ENCODE peak calls at places on chromosomes 7 and 10, in seven cellular contexts. J, H, F, I, B, C and L are unnamed samples.

GRCh38 chr10:75083972-75084833 is 27.3 kb upstream of the SAMD8 start:
- DNase-seq in F (no peak), B (no peak), J (no peak), C (no peak), H (no peak), I (no peak), L (peak; percentile 31)

GRCh38 chr10:63593576-63593975 is 72.4 kb downstream of the REEP3 start:
- DNase-seq in C (peak; percentile 33), I (no peak), J (no peak), F (no peak), H (no peak), B (no peak), L (no peak)

GRCh38 chr10:5563991-5564536 is 39.3 kb downstream of the CALML3 start:
- DNase-seq in F (peak; percentile 54), H (no peak), C (peak; percentile 69), J (peak; percentile 64), B (no peak), I (no peak), L (peak; percentile 91)

GRCh38 chr7:94250124-94250523 is 144.6 kb upstream of the COL1A2 start:
- DNase-seq in B (no peak), J (no peak), I (no peak), C (peak; percentile 19), F (no peak), H (no peak), L (no peak)

GRCh38 chr7:157630301-157630853 is 293.6 kb downstream of the DNAJB6 start:
- DNase-seq in B (no peak), F (peak; percentile 26), C (no peak), H (no peak), I (no peak), J (no peak), L (no peak)

GRCh38 chr10:132832186-132832983 is 46.4 kb upstream of the NKX6-2 start:
- DNase-seq in I (no peak), J (peak; percentile 49), C (no peak), F (no peak), B (no peak), H (no peak), L (no peak)

GRCh38 chr7:137919987-137920386 is 73.2 kb upstream of the DGKI start:
- DNase-seq in C (peak; percentile 42), I (no peak), F (no peak), B (no peak), J (no peak), H (no peak), L (no peak)

GRCh38 chr10:24869354-24870016 is 82.9 kb downstream of the PRTFDC1 start:
- DNase-seq in J (no peak), B (no peak), F (no peak), C (peak; percentile 79), I (no peak), H (no peak), L (no peak)

GRCh38 chr7:40755438-40755837 is 620.6 kb downstream of the SUGCT start:
- DNase-seq in J (no peak), H (no peak), F (no peak), B (no peak), C (no peak), I (no peak), L (no peak)

GRCh38 chr10:17984056-17984455 is 32.3 kb downstream of the SLC39A12 start:
- DNase-seq in F (no peak), C (peak; percentile 83), I (peak; percentile 46), J (no peak), H (no peak), B (no peak), L (peak; percentile 51)

GRCh38 chr10:71014021-71014782 is 125.8 kb upstream of the PCBD1 start:
- DNase-seq in J (no peak), F (peak; percentile 34), C (no peak), H (no peak), B (no peak), I (no peak), L (no peak)

GRCh38 chr7:121084256-121084655 is 95.7 kb downstream of the CPED1 start:
- DNase-seq in B (no peak), J (no peak), C (peak; percentile 35), H (no peak), F (no peak), I (no peak), L (peak; percentile 65)

GRCh38 chr7:100951172-100951571 is 1.8 kb downstream of the MUC3A start:
- DNase-seq in J (no peak), B (no peak), C (no peak), F (no peak), I (no peak), H (no peak), L (no peak)

GRCh38 chr7:107614425-107614824 is 34.4 kb downstream of the BCAP29 start:
- DNase-seq in C (peak; percentile 81), F (no peak), B (no peak), J (no peak), I (no peak), H (no peak), L (peak; percentile 64)

GRCh38 chr7:102829075-102829474 is 80.3 kb downstream of the FAM185A start:
- DNase-seq in H (no peak), C (no peak), I (no peak), B (no peak), J (no peak), F (no peak), L (no peak)

GRCh38 chr10:11535376-11535959 is 76.0 kb downstream of the USP6NL start:
- DNase-seq in C (no peak), J (no peak), H (no peak), B (no peak), F (no peak), I (no peak), L (no peak)

GRCh38 chr7:159020987-159021386 is 123.7 kb downstream of the VIPR2 start:
- DNase-seq in C (no peak), I (peak; percentile 70), H (no peak), F (no peak), J (peak; percentile 55), B (no peak), L (no peak)

GRCh38 chr7:130303551-130303950 is 10.6 kb downstream of the CPA4 start:
- DNase-seq in C (no peak), H (no peak), B (no peak), I (no peak), J (no peak), F (no peak), L (no peak)

GRCh38 chr7:155864991-155865690 is 52.9 kb upstream of the SHH start:
- DNase-seq in B (no peak), H (no peak), F (no peak), J (peak; percentile 38), I (no peak), C (no peak), L (no peak)

GRCh38 chr7:27564881-27565482 is 97.7 kb downstream of the HIBADH start:
- DNase-seq in J (no peak), F (no peak), B (no peak), H (no peak), I (no peak), C (no peak), L (no peak)

GRCh38 chr10:126186746-126187145 is 201.5 kb downstream of the ADAM12 start:
- DNase-seq in J (no peak), I (no peak), H (no peak), C (no peak), F (no peak), B (no peak), L (peak; percentile 21)

GRCh38 chr10:133189726-133190125 is 29.7 kb downstream of the KNDC1 start:
- DNase-seq in H (no peak), I (no peak), J (no peak), F (no peak), B (no peak), C (no peak), L (no peak)

DNA sequence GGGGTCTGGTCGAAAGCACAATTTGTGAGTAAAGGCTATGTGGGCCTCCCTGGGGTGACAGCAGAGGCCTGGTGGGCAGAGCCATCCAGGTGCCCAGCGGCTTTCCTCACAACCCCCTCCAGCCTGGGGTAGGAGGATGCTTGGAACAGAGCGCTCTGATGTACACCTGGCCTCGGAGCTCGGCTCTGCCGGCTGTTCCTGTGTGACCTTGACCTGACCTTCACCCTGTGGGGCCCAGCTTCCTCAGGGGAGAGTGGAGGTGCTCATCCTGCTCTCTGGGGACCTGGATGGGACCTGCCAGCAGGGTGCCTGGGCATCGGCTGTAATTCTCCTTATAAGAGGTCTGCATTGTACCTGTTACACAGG is 28.9 kb downstream of the RET start:
- DNase-seq in C (no peak), B (no peak), J (no peak), F (no peak), H (no peak), I (no peak), L (no peak)
- TF ChIP-seq CTCF in C (no peak), B (no peak), J (no peak), F (peak; percentile 2), H (no peak), I (no peak), L (no peak)

DNA sequence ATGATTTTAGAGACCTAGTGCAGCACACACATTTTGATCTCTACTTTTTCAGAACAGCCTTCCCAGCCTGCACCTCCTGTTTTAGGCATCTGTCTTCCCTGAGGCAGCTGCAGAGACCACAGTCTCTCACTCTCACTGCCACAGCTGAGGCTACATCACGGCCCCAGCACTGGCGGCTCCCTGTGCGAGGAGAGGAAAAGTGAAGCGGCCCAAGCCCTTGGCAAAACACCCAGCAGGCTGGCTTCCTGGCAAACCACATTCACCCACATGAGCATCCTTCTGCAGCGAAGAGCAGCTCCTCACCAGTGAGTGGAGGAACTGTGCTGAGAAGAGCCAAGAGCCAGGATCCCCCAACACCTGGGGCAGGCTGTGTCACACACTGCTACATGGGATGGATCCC is 14.0 kb downstream of the HUS1 start:
- DNase-seq in H (no peak), I (no peak), C (no peak), F (no peak), J (no peak), B (no peak), L (no peak)
- H3K36me3 ChIP-seq in H (peaks cover 61% of the 10 kb centered on the region), I (peaks cover 60% of the 10 kb centered on the region), C (peaks cover 27% of the 10 kb centered on the region), F (peaks cover 85% of the 10 kb centered on the region), J (peaks cover 89% of the 10 kb centered on the region), B (no peaks in the 10 kb centered on the region), L (peaks cover 33% of the 10 kb centered on the region)

DNA sequence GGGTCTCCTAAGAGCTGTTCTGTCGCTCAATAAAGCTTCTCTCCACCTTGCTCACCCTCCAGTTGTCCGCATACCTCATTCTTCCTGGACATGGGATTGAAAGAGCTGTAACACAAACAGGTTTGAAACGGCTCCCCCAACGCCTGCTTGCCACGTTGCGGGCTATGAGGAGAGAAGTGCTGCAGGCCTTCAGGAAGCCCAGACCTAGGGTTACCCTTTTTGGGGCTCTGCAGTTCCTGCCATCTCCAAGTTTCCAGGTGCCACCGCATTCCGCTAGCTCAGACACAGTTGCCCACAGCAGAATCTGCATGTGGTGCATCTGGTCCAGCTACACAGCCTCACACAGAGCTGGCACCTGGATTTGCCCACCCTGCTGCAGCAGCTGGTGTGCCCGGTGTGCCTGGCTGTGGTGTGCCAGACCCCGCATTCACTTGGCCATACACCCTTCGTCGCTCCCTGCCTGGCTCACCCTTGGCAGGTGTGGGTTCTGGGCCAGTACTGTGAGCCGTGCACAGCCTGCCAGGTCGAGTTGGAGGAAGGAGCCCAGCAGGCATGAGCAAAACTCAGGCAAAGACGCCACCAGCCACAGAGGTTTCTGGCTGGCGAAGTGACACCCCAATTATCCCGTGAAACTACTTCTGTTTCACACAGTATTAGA is 253.2 kb upstream of the SEMA3A start:
- DNase-seq in J (no peak), I (no peak), B (no peak), H (no peak), C (no peak), F (no peak), L (no peak)
- H3K4me3 ChIP-seq in J (no peak overlapping the region), I (no peak overlapping the region), B (no peak overlapping the region), H (no peak overlapping the region), C (no peak overlapping the region), F (no peak overlapping the region), L (no peak overlapping the region)

DNA sequence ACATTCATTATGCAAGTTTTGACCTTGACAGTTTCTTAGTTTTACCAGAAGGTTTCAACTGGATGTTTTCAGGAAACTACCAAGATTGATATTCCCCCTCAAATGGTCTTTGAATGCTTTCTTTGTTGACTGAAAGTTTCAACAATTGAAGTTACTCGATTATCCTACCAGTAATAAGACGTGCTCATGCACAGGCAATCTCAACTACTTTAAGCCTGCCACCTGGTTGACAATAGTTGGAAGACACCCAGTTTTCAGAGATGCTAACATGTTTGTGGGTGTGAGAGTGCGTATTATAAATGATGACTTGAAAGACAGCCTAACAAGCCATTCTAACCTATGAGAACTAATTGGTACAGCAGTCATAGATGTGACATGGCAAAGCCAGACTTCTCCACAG is 73.4 kb upstream of the ITPRID1 start:
- DNase-seq in I (no peak), B (no peak), F (no peak), H (no peak), C (peak; percentile 8), J (no peak), L (no peak)
- TF ChIP-seq CTCF in I (no peak), B (no peak), F (no peak), H (no peak), C (no peak), J (no peak), L (no peak)